ENCODE peak calls at places on chromosomes 11 and 22, in five cellular contexts. H is fibroblast of pulmonary artery, F is Peyer's patch, X is upper lobe of right lung, O is ascending aorta. B is an unnamed sample.

GRCh38 chr11:97364047-97364446 is 974.2 kb downstream of the JRKL start:
- DNase-seq in H (peak), F (no peak), X (no peak), O (no peak), B (peak)

GRCh38 chr22:32579533-32580220 is 105.1 kb downstream of the FBXO7 start:
- DNase-seq in X (no peak), O (no peak), H (no peak), F (no peak), B (no peak)

GRCh38 chr11:20881328-20882079 is 212.1 kb downstream of the NELL1 start:
- DNase-seq in F (no peak), O (no peak), H (no peak), X (no peak), B (no peak)

GRCh38 chr11:34839969-34840368 is 76.2 kb downstream of the APIP start:
- DNase-seq in H (no peak), O (no peak), F (no peak), X (no peak), B (no peak)

GRCh38 chr11:17930544-17931144 is 82.2 kb downstream of the SERGEF start:
- DNase-seq in H (no peak), O (no peak), F (no peak), X (no peak), B (no peak)

GRCh38 chr11:122440783-122441701 is 214.5 kb upstream of the UBASH3B start:
- DNase-seq in X (no peak), H (peak), O (no peak), F (no peak), B (no peak)

GRCh38 chr11:69238562-69239319 is 55.2 kb upstream of the MYEOV start:
- DNase-seq in X (no peak), F (no peak), H (no peak), O (no peak), B (no peak)

GRCh38 chr22:17871726-17872458 is 97.6 kb upstream of the BID start:
- DNase-seq in X (no peak), H (no peak), O (no peak), F (no peak), B (no peak)

GRCh38 chr11:44889266-44889665 is 61.4 kb downstream of the TP53I11 start:
- DNase-seq in F (no peak), O (no peak), H (no peak), X (no peak), B (no peak)

GRCh38 chr11:59206635-59207034 is 6.1 kb downstream of the MPEG1 start:
- DNase-seq in H (peak), F (no peak), O (no peak), X (no peak), B (peak)

GRCh38 chr11:118310271-118310670 is 5.7 kb downstream of the CD3E start:
- DNase-seq in F (no peak), H (no peak), O (no peak), X (no peak), B (no peak)

GRCh38 chr11:101912823-101913284 is 2.0 kb upstream of the CEP126 start:
- DNase-seq in H (peak), F (no peak), O (no peak), X (no peak), B (peak)

GRCh38 chr11:35304393-35304790 is 115.0 kb downstream of the SLC1A2 start:
- DNase-seq in X (no peak), F (no peak), O (no peak), H (peak), B (peak)

GRCh38 chr11:59226396-59226795 is 13.7 kb upstream of the MPEG1 start:
- DNase-seq in F (no peak), O (no peak), H (peak), X (no peak), B (no peak)

GRCh38 chr22:50436134-50436830 is 38.6 kb downstream of the SBF1 start:
- DNase-seq in X (no peak), H (no peak), O (peak), F (no peak), B (no peak)

GRCh38 chr22:46665751-46666280 is 45.6 kb downstream of the GRAMD4 start:
- DNase-seq in H (no peak), O (no peak), X (no peak), F (no peak), B (no peak)

GRCh38 chr22:26606611-26607010 is 11.2 kb downstream of the CRYBB1 start:
- DNase-seq in H (peak), O (no peak), X (no peak), F (no peak), B (peak)

GRCh38 chr22:46770151-46770641 is 7.7 kb downstream of the TBC1D22A start:
- DNase-seq in O (no peak), X (no peak), F (no peak), H (no peak), B (no peak)

GRCh38 chr11:7281083-7281482 is 29.4 kb downstream of the SYT9 start:
- DNase-seq in O (no peak), X (no peak), H (no peak), F (no peak), B (peak)

DNA sequence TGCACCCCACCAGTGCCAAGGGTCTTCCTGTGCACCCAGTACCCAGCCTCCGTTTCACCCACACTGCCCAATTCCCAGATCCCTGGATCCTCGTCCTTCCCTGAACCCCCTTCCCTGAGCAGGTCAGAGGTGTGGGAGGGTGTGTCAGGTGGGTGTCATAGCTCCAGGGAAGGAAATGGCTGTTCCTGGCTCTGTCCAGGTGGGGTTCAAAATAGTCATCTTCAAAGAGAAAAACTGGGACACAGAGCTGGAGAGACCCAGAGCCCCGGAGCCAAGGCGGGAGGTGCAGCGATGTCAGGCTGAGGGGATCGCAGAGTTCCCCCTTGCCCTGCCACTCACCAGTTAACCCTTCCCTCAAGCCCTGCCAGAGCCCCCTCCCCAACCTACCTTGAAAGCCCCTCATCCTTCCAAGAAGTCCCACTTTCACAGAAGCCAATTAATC is 698 bp downstream of the C1QTNF4 start:
- DNase-seq in F (no peak), X (no peak), O (no peak), H (no peak), B (no peak)
- H3K4me3 ChIP-seq in F (no peak), X (no peak), O (no peak), H (no peak), B (no peak)

GRCh38 chr11:39011822-39012221 is 2413.8 kb upstream of the RAG2 start:
- DNase-seq in H (no peak), F (no peak), O (no peak), X (no peak), B (peak)
- TF ChIP-seq CTCF in H (no peak), F (no peak), O (no peak), X (no peak), B (no peak)

GRCh38 chr22:36104435-36104834 is 56.1 kb downstream of the APOL3 start:
- DNase-seq in O (no peak), F (no peak), H (no peak), X (no peak), B (no peak)
- H3K4me3 ChIP-seq in O (no peak), F (no peak), H (no peak), X (no peak), B (no peak)

GRCh38 chr11:67286621-67287333 is 2.3 kb upstream of the ANKRD13D start:
- DNase-seq in H (no peak), O (no peak), X (no peak), F (no peak), B (no peak)
- TF ChIP-seq CTCF in H (no peak), O (no peak), X (no peak), F (no peak), B (peak)

GRCh38 chr11:61830318-61831105 is 2.4 kb downstream of the FADS2 start:
- DNase-seq in H (peak), X (no peak), F (no peak), O (no peak), B (no peak)
- H3K4me3 ChIP-seq in H (peak), X (peak), F (no peak), O (peak), B (no peak)

DNA sequence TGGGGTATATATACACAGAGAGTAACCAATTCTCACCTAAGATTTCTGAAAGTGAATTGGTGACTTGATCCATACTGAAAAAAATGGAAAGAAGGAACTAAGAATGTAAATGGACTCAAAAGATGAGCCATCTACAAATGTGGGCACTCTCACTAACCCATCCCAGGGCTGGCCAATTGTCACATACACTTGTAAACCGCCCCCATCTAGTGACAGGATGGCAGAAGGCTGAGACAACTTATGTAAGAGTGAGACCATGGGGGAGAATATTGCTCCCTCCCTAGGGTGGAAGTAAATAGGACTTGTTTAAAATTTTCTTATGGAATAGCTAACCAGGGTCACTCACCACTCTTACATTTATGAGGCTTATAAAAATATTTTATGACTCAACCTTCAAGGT is 377.1 kb upstream of the ISX start:
- DNase-seq in H (no peak), F (no peak), X (no peak), O (no peak), B (no peak)
- TF ChIP-seq CTCF in H (no peak), F (no peak), X (no peak), O (no peak), B (no peak)

GRCh38 chr22:36017661-36018091 is 10.9 kb downstream of the RBFOX2 start:
- DNase-seq in H (no peak), F (no peak), X (no peak), O (no peak), B (no peak)
- H3K4me3 ChIP-seq in H (no peak), F (no peak), X (no peak), O (no peak), B (no peak)

DNA sequence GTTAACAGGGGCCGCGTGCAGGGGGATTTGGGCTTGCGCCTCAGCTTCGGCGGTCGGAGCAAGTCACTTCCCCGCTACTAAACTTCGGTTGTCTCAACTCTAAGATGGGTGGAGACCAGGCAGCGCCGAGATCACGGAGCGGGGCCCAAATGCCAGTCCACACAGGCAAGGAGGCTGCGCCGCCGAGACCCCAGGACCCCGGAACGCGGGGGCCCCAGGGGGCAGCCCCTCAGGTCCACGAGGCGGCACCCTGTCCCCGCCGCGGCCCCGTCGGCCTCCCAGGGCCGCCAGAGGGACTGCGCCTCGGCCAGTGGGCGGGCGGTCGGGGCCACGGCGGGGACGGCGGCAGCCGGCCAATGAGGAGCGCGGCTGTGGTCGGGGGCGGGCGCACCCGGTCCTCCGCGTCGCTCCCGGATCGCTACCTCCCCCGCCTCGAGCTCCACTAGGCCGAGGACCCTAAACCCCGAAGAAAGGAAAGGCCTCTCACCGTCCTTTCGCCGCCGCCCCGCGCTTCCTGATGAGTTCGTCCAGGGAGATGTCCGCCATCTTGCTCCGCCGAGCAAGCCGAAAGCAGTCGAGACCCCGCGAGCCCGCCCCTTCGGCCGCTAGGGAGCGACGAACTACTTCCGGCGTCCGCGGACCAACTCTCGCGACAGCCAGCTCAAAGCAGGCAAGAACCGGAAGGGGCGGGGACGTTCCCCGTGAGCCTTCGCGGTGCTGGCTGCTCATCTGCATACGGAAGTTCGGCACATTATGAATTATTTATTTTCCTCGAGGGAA is at the start of gene POLDIP3:
- DNase-seq in X (peak), O (peak), F (peak), H (peak), B (peak)
- TF ChIP-seq CTCF in X (no peak), O (peak), F (peak), H (no peak), B (peak)

B was measured in epithelial cell of esophagus.